ENCODE peak calls at places on chromosomes 11 and 22, in ten cellular contexts. A is MG63; W is A549; I is stomach; R is astrocyte; E is activated CD4-positive, alpha-beta T cell treated with anti-CD3 and anti-CD28 coated beads for 24 hours; U is stimulated activated CD4-positive, alpha-beta T cell treated with anti-CD3 and anti-CD28 coated beads, Interleukin-1b, Interleukin-23, amount 100 ng/mL, for 4 hours; B is iPS-NIHi11; Y is NCI-H2081 treated with DMSO at 0.1 percent for 48 hours; H is cerebellum. Z is an unnamed sample.

GRCh38 chr22:32534252-32535215 is 59.9 kb downstream of the FBXO7 start:
- DNase-seq in E (no peak), U (no peak), B (no peak), H (no peak), R (peak), I (peak), W (no peak), A (no peak), Y (no peak), Z (no peak)

GRCh38 chr11:16184588-16184987 is 171.8 kb downstream of the SOX6 start:
- DNase-seq in R (peak), B (no peak), W (peak), I (no peak), U (no peak), E (no peak), H (no peak), Y (no peak), A (peak), Z (peak)

GRCh38 chr11:640021-640706 is 3.1 kb downstream of the DRD4 start:
- DNase-seq in A (no peak), B (no peak), R (no peak), E (no peak), W (no peak), H (no peak), U (no peak), I (no peak), Y (no peak), Z (no peak)

GRCh38 chr22:33920927-33921575 is 775 bp upstream of the LARGE1 start:
- DNase-seq in E (peak), A (peak), R (peak), U (peak), W (peak), B (peak), I (peak), H (peak), Y (no peak), Z (peak)

GRCh38 chr22:36701166-36701713 is 2.3 kb downstream of the CACNG2 start:
- DNase-seq in W (no peak), B (no peak), A (no peak), E (no peak), I (no peak), U (no peak), H (peak), Y (no peak), R (no peak), Z (no peak)

GRCh38 chr11:62508336-62509058 is 38.1 kb downstream of the AHNAK start:
- DNase-seq in E (no peak), A (peak), B (peak), U (no peak), I (peak), H (peak), W (peak), Y (no peak), R (peak), Z (peak)

GRCh38 chr22:41910599-41911291 is 4.1 kb downstream of the SHISA8 start:
- DNase-seq in W (no peak), A (no peak), U (no peak), E (no peak), Y (no peak), I (peak), H (no peak), R (no peak), B (no peak), Z (no peak)

GRCh38 chr22:23520875-23521441 is 59.1 kb downstream of the IGLL1 start:
- DNase-seq in U (no peak), E (no peak), R (no peak), Y (no peak), B (peak), I (no peak), H (no peak), A (no peak), W (peak), Z (no peak)

GRCh38 chr22:46027219-46028068 is 50.5 kb upstream of the WNT7B start:
- DNase-seq in A (no peak), W (no peak), Y (no peak), R (no peak), I (peak), E (no peak), H (peak), U (no peak), B (peak), Z (peak)

GRCh38 chr11:28932940-28933339 is 824.8 kb downstream of the METTL15 start:
- DNase-seq in R (no peak), W (no peak), I (no peak), Y (no peak), A (no peak), H (no peak), E (no peak), U (no peak), B (no peak), Z (peak)

GRCh38 chr11:2517386-2518064 is 72.7 kb downstream of the KCNQ1 start:
- DNase-seq in Y (no peak), B (no peak), U (no peak), A (no peak), I (peak), H (no peak), W (no peak), E (no peak), R (no peak), Z (no peak)

GRCh38 chr11:134800130-134800529 is 388.1 kb upstream of the B3GAT1 start:
- DNase-seq in R (no peak), U (no peak), B (no peak), I (no peak), A (no peak), H (no peak), W (no peak), Y (no peak), E (no peak), Z (no peak)

GRCh38 chr22:21074092-21074715 is 28.5 kb downstream of the LRRC74B start:
- DNase-seq in A (peak), B (no peak), U (no peak), W (peak), R (peak), I (no peak), E (no peak), H (peak), Y (no peak), Z (no peak)

GRCh38 chr11:65321076-65321475 is 6.4 kb downstream of the CDC42EP2 start:
- DNase-seq in I (no peak), R (no peak), E (no peak), A (no peak), H (no peak), Y (no peak), U (no peak), B (no peak), W (no peak), Z (no peak)

GRCh38 chr11:64539239-64539638 is 51.8 kb upstream of the SLC22A12 start:
- DNase-seq in R (no peak), B (no peak), A (no peak), W (no peak), I (no peak), H (no peak), U (no peak), E (no peak), Y (no peak), Z (no peak)

GRCh38 chr11:86160546-86161149 is 83.9 kb upstream of the EED start:
- DNase-seq in W (no peak), U (no peak), A (peak), R (peak), B (no peak), Y (no peak), H (no peak), E (no peak), I (no peak), Z (peak)

GRCh38 chr11:64304032-64304315 is 1.4 kb upstream of the ESRRA start:
- DNase-seq in H (no peak), W (no peak), E (no peak), B (no peak), A (no peak), R (no peak), U (no peak), I (no peak), Y (no peak), Z (no peak)

GRCh38 chr22:26318975-26319374 is 110.1 kb upstream of the ASPHD2 start:
- DNase-seq in Y (no peak), R (peak), I (no peak), A (peak), B (peak), U (no peak), H (no peak), E (no peak), W (no peak), Z (peak)

GRCh38 chr11:62217191-62217748 is 8.8 kb downstream of the SCGB2A1 start:
- DNase-seq in A (no peak), H (no peak), U (no peak), Y (no peak), R (no peak), E (no peak), B (peak), W (no peak), I (no peak), Z (peak)

Z was measured in mesendoderm.